ENCODE peak calls at places on chromosomes 13 and 19, in ten cellular contexts. One of them, this sample, is unnamed.

GRCh38 chr19:35248310-35249145 is at the start of gene LSR:
- DNase-seq in ovary: peak; percentile 46
- DNase-seq in fibroblast of lung: no peak
- DNase-seq in tibial nerve: no peak
- DNase-seq in body of pancreas: peak; percentile 96
- DNase-seq in neural progenitor cell: peak; percentile 97
- DNase-seq in upper lobe of left lung: peak; percentile 90
- DNase-seq in IMR-90: no peak
- DNase-seq in thoracic aorta: no peak
- DNase-seq in lower lobe of right lung: peak; percentile 92
- DNase-seq in this sample: peak; percentile 94

GRCh38 chr13:29497137-29497654 is 98.3 kb downstream of the SLC7A1 start:
- DNase-seq in lower lobe of right lung: no peak
- DNase-seq in fibroblast of lung: peak; percentile 65
- DNase-seq in IMR-90: peak; percentile 65
- DNase-seq in thoracic aorta: no peak
- DNase-seq in upper lobe of left lung: no peak
- DNase-seq in tibial nerve: peak; percentile 35
- DNase-seq in body of pancreas: peak; percentile 43
- DNase-seq in neural progenitor cell: peak; percentile 55
- DNase-seq in ovary: peak; percentile 83
- DNase-seq in this sample: no peak

GRCh38 chr19:53626941-53627340 is 4.9 kb upstream of the DPRX start:
- DNase-seq in body of pancreas: no peak
- DNase-seq in upper lobe of left lung: no peak
- DNase-seq in neural progenitor cell: no peak
- DNase-seq in fibroblast of lung: no peak
- DNase-seq in ovary: no peak
- DNase-seq in tibial nerve: no peak
- DNase-seq in thoracic aorta: no peak
- DNase-seq in IMR-90: no peak
- DNase-seq in lower lobe of right lung: no peak
- DNase-seq in this sample: no peak

GRCh38 chr19:944663-945241 is 18.9 kb downstream of the ARID3A start:
- DNase-seq in fibroblast of lung: no peak
- DNase-seq in thoracic aorta: no peak
- DNase-seq in IMR-90: no peak
- DNase-seq in body of pancreas: no peak
- DNase-seq in tibial nerve: no peak
- DNase-seq in upper lobe of left lung: no peak
- DNase-seq in ovary: peak; percentile 62
- DNase-seq in neural progenitor cell: no peak
- DNase-seq in lower lobe of right lung: no peak
- DNase-seq in this sample: no peak

GRCh38 chr19:33186835-33187540 is 7.1 kb upstream of the LRP3 start:
- DNase-seq in tibial nerve: no peak
- DNase-seq in IMR-90: no peak
- DNase-seq in fibroblast of lung: no peak
- DNase-seq in lower lobe of right lung: peak; percentile 43
- DNase-seq in ovary: no peak
- DNase-seq in neural progenitor cell: no peak
- DNase-seq in body of pancreas: no peak
- DNase-seq in upper lobe of left lung: no peak
- DNase-seq in thoracic aorta: no peak
- DNase-seq in this sample: no peak

GRCh38 chr13:46726347-46726746 is 70.6 kb downstream of the ESD start:
- DNase-seq in upper lobe of left lung: no peak
- DNase-seq in IMR-90: no peak
- DNase-seq in lower lobe of right lung: no peak
- DNase-seq in fibroblast of lung: no peak
- DNase-seq in neural progenitor cell: no peak
- DNase-seq in body of pancreas: no peak
- DNase-seq in tibial nerve: no peak
- DNase-seq in ovary: no peak
- DNase-seq in thoracic aorta: no peak
- DNase-seq in this sample: no peak

GRCh38 chr19:35031072-35031881 is 1.0 kb downstream of the SCN1B start:
- DNase-seq in thoracic aorta: no peak
- DNase-seq in body of pancreas: no peak
- DNase-seq in neural progenitor cell: peak; percentile 76
- DNase-seq in fibroblast of lung: peak; percentile 32
- DNase-seq in IMR-90: peak; percentile 18
- DNase-seq in upper lobe of left lung: no peak
- DNase-seq in ovary: peak; percentile 62
- DNase-seq in tibial nerve: no peak
- DNase-seq in lower lobe of right lung: no peak
- DNase-seq in this sample: no peak

GRCh38 chr13:42114912-42115311 is 66.5 kb downstream of the DGKH start:
- DNase-seq in tibial nerve: no peak
- DNase-seq in IMR-90: no peak
- DNase-seq in lower lobe of right lung: no peak
- DNase-seq in ovary: no peak
- DNase-seq in fibroblast of lung: no peak
- DNase-seq in thoracic aorta: no peak
- DNase-seq in body of pancreas: no peak
- DNase-seq in neural progenitor cell: no peak
- DNase-seq in upper lobe of left lung: no peak
- DNase-seq in this sample: no peak

GRCh38 chr19:13022859-13023636 is 27.8 kb downstream of the NFIX start:
- DNase-seq in neural progenitor cell: peak; percentile 77
- DNase-seq in IMR-90: peak; percentile 95
- DNase-seq in thoracic aorta: no peak
- DNase-seq in lower lobe of right lung: peak; percentile 78
- DNase-seq in body of pancreas: peak; percentile 77
- DNase-seq in tibial nerve: peak; percentile 73
- DNase-seq in fibroblast of lung: peak; percentile 98
- DNase-seq in upper lobe of left lung: peak; percentile 83
- DNase-seq in ovary: peak; percentile 90
- DNase-seq in this sample: peak; percentile 46

GRCh38 chr19:1481893-1482360 is 2.9 kb upstream of the C19orf25 start:
- DNase-seq in tibial nerve: no peak
- DNase-seq in IMR-90: no peak
- DNase-seq in fibroblast of lung: no peak
- DNase-seq in body of pancreas: no peak
- DNase-seq in neural progenitor cell: no peak
- DNase-seq in thoracic aorta: no peak
- DNase-seq in upper lobe of left lung: no peak
- DNase-seq in lower lobe of right lung: peak; percentile 48
- DNase-seq in ovary: no peak
- DNase-seq in this sample: peak; percentile 18

GRCh38 chr13:73803997-73804396 is 330.2 kb downstream of the KLF12 start:
- DNase-seq in neural progenitor cell: no peak
- DNase-seq in IMR-90: peak; percentile 74
- DNase-seq in upper lobe of left lung: no peak
- DNase-seq in ovary: no peak
- DNase-seq in thoracic aorta: no peak
- DNase-seq in body of pancreas: no peak
- DNase-seq in fibroblast of lung: peak; percentile 66
- DNase-seq in lower lobe of right lung: no peak
- DNase-seq in tibial nerve: no peak
- DNase-seq in this sample: no peak

GRCh38 chr19:38013913-38014575 is 107.0 kb downstream of the SIPA1L3 start:
- DNase-seq in lower lobe of right lung: no peak
- DNase-seq in thoracic aorta: no peak
- DNase-seq in fibroblast of lung: peak; percentile 42
- DNase-seq in tibial nerve: no peak
- DNase-seq in body of pancreas: no peak
- DNase-seq in upper lobe of left lung: no peak
- DNase-seq in IMR-90: no peak
- DNase-seq in neural progenitor cell: no peak
- DNase-seq in ovary: no peak
- DNase-seq in this sample: no peak

GRCh38 chr13:23469901-23470525 is 36.5 kb upstream of the SACS start:
- DNase-seq in body of pancreas: no peak
- DNase-seq in tibial nerve: no peak
- DNase-seq in IMR-90: peak; percentile 83
- DNase-seq in lower lobe of right lung: no peak
- DNase-seq in thoracic aorta: no peak
- DNase-seq in upper lobe of left lung: no peak
- DNase-seq in fibroblast of lung: peak; percentile 73
- DNase-seq in neural progenitor cell: peak; percentile 69
- DNase-seq in ovary: no peak
- DNase-seq in this sample: peak; percentile 36

DNA sequence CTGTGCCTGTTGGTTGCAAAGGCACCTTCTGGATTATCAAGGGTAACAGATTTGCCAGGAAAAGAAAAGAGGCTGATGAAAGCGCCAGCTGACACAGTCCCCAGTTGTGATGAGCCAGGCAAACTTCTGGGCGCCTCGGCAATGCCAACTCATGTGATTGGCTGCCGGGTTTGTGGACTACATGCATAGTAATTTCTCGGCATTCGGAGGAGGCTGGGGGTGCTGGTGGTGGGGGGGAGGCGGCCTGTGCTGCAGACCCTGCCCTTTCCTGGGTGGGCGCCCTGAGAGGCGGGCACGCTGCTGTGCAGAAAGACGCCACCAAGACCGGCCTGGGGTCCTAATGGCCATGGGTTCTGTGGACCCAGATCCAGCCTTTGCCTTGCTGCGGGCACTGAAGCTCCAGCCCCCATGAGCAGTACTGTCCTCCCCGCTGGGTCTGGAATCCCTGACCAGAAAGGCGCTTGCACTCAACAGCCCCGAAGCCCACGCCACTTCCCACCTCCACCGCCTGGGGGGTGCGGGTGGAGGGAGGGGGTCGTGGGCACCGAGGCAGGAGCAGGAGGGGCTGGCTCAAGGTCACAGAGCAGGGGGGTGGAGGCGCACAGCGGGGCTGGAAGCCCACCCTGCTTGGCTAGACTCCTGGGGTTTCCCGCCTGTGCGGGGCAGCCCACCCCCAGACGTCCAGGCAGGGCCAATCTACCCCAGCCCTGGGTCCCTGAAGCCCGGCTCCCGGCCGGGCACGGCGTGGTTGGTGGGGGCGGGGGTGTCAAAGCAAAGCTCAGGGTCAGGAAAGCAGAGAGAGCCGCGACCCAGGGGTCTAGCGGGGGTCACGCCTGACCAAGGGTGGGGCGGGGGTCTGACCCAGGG is 1.0 kb downstream of the DIRAS1 start:
- DNase-seq in lower lobe of right lung: peak; percentile 44
- DNase-seq in fibroblast of lung: peak; percentile 27
- DNase-seq in upper lobe of left lung: no peak
- DNase-seq in body of pancreas: peak; percentile 53
- DNase-seq in IMR-90: peak; percentile 40
- DNase-seq in tibial nerve: no peak
- DNase-seq in ovary: no peak
- DNase-seq in neural progenitor cell: peak; percentile 62
- DNase-seq in thoracic aorta: no peak
- DNase-seq in this sample: no peak
- TF ChIP-seq CTCF in lower lobe of right lung: no peak
- TF ChIP-seq CTCF in fibroblast of lung: peak; percentile 5
- TF ChIP-seq CTCF in upper lobe of left lung: no peak
- TF ChIP-seq CTCF in body of pancreas: no peak
- TF ChIP-seq CTCF in IMR-90: no peak
- TF ChIP-seq CTCF in tibial nerve: no peak
- TF ChIP-seq CTCF in ovary: no peak
- TF ChIP-seq CTCF in neural progenitor cell: peak; percentile 17
- TF ChIP-seq CTCF in thoracic aorta: no peak
- TF ChIP-seq CTCF in this sample: no peak

DNA sequence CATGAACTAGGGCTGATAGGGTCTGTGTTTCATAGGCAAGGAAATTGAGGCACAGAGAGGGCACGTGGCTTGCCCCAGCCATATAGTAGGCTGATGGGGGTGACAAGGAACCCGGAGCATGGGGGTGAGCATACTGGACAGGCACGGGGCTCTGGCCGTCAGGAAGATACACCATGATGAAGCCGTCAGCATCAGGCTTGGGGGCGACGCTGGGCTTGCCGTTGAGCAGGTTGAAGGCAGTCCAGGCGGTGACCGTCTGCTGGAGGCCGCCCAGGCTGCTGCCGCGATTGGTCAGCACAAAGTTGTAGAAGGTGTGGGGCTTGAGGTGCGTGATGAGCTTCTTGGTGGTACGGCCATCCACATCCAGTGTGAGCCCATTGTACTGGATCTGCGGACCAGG is 119.7 kb downstream of the PTPRS start:
- DNase-seq in body of pancreas: no peak
- DNase-seq in thoracic aorta: no peak
- DNase-seq in IMR-90: no peak
- DNase-seq in tibial nerve: no peak
- DNase-seq in fibroblast of lung: no peak
- DNase-seq in lower lobe of right lung: no peak
- DNase-seq in neural progenitor cell: no peak
- DNase-seq in upper lobe of left lung: no peak
- DNase-seq in ovary: no peak
- DNase-seq in this sample: no peak
- H3K36me3 ChIP-seq in body of pancreas: peaks cover 21% of the 10 kb centered on the region
- H3K36me3 ChIP-seq in thoracic aorta: peaks cover 60% of the 10 kb centered on the region
- H3K36me3 ChIP-seq in IMR-90: peaks cover 71% of the 10 kb centered on the region
- H3K36me3 ChIP-seq in tibial nerve: peaks cover 94% of the 10 kb centered on the region
- H3K36me3 ChIP-seq in fibroblast of lung: peaks cover 27% of the 10 kb centered on the region
- H3K36me3 ChIP-seq in lower lobe of right lung: peaks cover 59% of the 10 kb centered on the region
- H3K36me3 ChIP-seq in neural progenitor cell: peaks cover 10% of the 10 kb centered on the region
- H3K36me3 ChIP-seq in upper lobe of left lung: peaks cover 5% of the 10 kb centered on the region
- H3K36me3 ChIP-seq in ovary: no peaks in the 10 kb centered on the region
- H3K36me3 ChIP-seq in this sample: no peaks in the 10 kb centered on the region

GRCh38 chr19:47797996-47798903 is 6.1 kb downstream of the TPRX1 start:
- DNase-seq in neural progenitor cell: no peak
- DNase-seq in ovary: no peak
- DNase-seq in upper lobe of left lung: no peak
- DNase-seq in body of pancreas: no peak
- DNase-seq in lower lobe of right lung: no peak
- DNase-seq in IMR-90: no peak
- DNase-seq in thoracic aorta: no peak
- DNase-seq in fibroblast of lung: no peak
- DNase-seq in tibial nerve: no peak
- DNase-seq in this sample: no peak
- H3K4me3 ChIP-seq in neural progenitor cell: no peak overlapping the region
- H3K4me3 ChIP-seq in ovary: no peak overlapping the region
- H3K4me3 ChIP-seq in upper lobe of left lung: no peak overlapping the region
- H3K4me3 ChIP-seq in body of pancreas: no peak overlapping the region
- H3K4me3 ChIP-seq in lower lobe of right lung: no peak overlapping the region
- H3K4me3 ChIP-seq in IMR-90: no peak overlapping the region
- H3K4me3 ChIP-seq in thoracic aorta: no peak overlapping the region
- H3K4me3 ChIP-seq in fibroblast of lung: no peak overlapping the region
- H3K4me3 ChIP-seq in tibial nerve: no peak overlapping the region
- H3K4me3 ChIP-seq in this sample: no peak overlapping the region

DNA sequence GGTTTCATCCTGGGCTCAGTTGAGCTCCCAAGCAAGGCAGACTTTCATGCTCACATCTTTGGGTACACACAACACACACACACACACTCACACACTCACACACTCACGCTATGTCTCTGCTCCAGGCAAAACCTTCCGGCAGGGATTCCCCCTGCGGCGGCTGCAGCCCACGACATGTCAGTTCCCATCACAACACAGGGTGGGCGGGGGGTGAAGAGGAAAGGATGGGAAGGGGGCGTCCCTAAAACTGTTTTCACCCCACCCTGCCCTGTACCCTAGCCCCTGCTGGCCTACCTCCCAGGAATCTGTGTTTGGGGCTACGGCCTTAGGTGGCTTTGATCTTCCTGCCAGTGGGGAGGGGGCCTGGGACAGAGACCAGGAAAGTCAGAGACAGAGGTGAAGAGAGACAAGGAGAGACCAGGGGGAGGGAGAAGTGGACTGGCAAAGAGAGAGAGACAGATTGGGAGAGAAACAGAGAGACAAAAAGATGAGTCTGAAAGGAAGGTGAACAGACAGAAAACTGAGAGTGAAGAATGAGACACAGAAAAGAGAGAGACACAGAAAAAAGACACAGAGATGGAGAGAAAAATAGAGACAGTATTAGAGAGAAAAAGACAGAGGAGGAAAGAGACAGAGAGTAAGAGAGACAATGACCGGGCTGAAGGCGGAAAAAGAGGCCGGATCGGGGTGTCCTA is 3.9 kb downstream of the LRFN1 start:
- DNase-seq in ovary: no peak
- DNase-seq in lower lobe of right lung: no peak
- DNase-seq in IMR-90: no peak
- DNase-seq in neural progenitor cell: no peak
- DNase-seq in thoracic aorta: no peak
- DNase-seq in tibial nerve: no peak
- DNase-seq in fibroblast of lung: no peak
- DNase-seq in upper lobe of left lung: no peak
- DNase-seq in body of pancreas: no peak
- DNase-seq in this sample: no peak
- TF ChIP-seq CTCF in ovary: no peak
- TF ChIP-seq CTCF in lower lobe of right lung: no peak
- TF ChIP-seq CTCF in IMR-90: no peak
- TF ChIP-seq CTCF in neural progenitor cell: no peak
- TF ChIP-seq CTCF in thoracic aorta: no peak
- TF ChIP-seq CTCF in tibial nerve: no peak
- TF ChIP-seq CTCF in fibroblast of lung: no peak
- TF ChIP-seq CTCF in upper lobe of left lung: no peak
- TF ChIP-seq CTCF in body of pancreas: no peak
- TF ChIP-seq CTCF in this sample: no peak